ENCODE peak calls at places on chromosomes 6 and 20, in four cellular contexts. One of them, this sample, is unnamed.

GRCh38 chr6:132830236-132830799 is 15.9 kb downstream of the RPS12 start:
- DNase-seq in T-cell: no peak
- DNase-seq in NCI-H2081: peak
- DNase-seq in hypothalamus: no peak
- DNase-seq in this sample: peak

GRCh38 chr20:62768815-62769287 is 27.4 kb upstream of the MRGBP start:
- DNase-seq in T-cell: no peak
- DNase-seq in NCI-H2081: no peak
- DNase-seq in hypothalamus: no peak
- DNase-seq in this sample: no peak

GRCh38 chr6:24902782-24903181 is 33.0 kb downstream of the RIPOR2 start:
- DNase-seq in NCI-H2081: no peak
- DNase-seq in T-cell: no peak
- DNase-seq in hypothalamus: no peak
- DNase-seq in this sample: no peak

GRCh38 chr20:48826883-48827771 is 672 bp downstream of the PREX1 start:
- DNase-seq in T-cell: no peak
- DNase-seq in hypothalamus: peak
- DNase-seq in NCI-H2081: peak
- DNase-seq in this sample: no peak

GRCh38 chr6:38929560-38929959 is 119.0 kb upstream of the GLP1R start:
- DNase-seq in hypothalamus: no peak
- DNase-seq in NCI-H2081: no peak
- DNase-seq in T-cell: no peak
- DNase-seq in this sample: no peak

GRCh38 chr6:44725070-44725469 is 337.6 kb downstream of the CDC5L start:
- DNase-seq in T-cell: no peak
- DNase-seq in hypothalamus: no peak
- DNase-seq in NCI-H2081: no peak
- DNase-seq in this sample: no peak

GRCh38 chr6:45462190-45463134 is 84.7 kb upstream of the SUPT3H start:
- DNase-seq in NCI-H2081: no peak
- DNase-seq in T-cell: no peak
- DNase-seq in hypothalamus: no peak
- DNase-seq in this sample: no peak

GRCh38 chr6:64860203-64860602 is 846.8 kb downstream of the EYS start:
- DNase-seq in hypothalamus: no peak
- DNase-seq in NCI-H2081: no peak
- DNase-seq in T-cell: no peak
- DNase-seq in this sample: no peak

GRCh38 chr20:60627751-60628565 is 624.1 kb upstream of the CDH4 start:
- DNase-seq in T-cell: no peak
- DNase-seq in NCI-H2081: no peak
- DNase-seq in hypothalamus: no peak
- DNase-seq in this sample: no peak

GRCh38 chr20:47055699-47056369 is 161.2 kb downstream of the EYA2 start:
- DNase-seq in hypothalamus: no peak
- DNase-seq in NCI-H2081: no peak
- DNase-seq in T-cell: no peak
- DNase-seq in this sample: no peak

GRCh38 chr6:85451586-85452306 is 1.9 kb downstream of the NT5E start:
- DNase-seq in hypothalamus: no peak
- DNase-seq in NCI-H2081: no peak
- DNase-seq in T-cell: no peak
- DNase-seq in this sample: peak

GRCh38 chr6:31568537-31568961 is 3.5 kb upstream of the LTA start:
- DNase-seq in hypothalamus: no peak
- DNase-seq in NCI-H2081: no peak
- DNase-seq in T-cell: peak
- DNase-seq in this sample: no peak

GRCh38 chr20:16205505-16205904 is 367.7 kb downstream of the KIF16B start:
- DNase-seq in T-cell: no peak
- DNase-seq in NCI-H2081: no peak
- DNase-seq in hypothalamus: no peak
- DNase-seq in this sample: no peak

GRCh38 chr6:112468359-112468758 is 121.2 kb downstream of the RFPL4B start:
- DNase-seq in hypothalamus: no peak
- DNase-seq in T-cell: no peak
- DNase-seq in NCI-H2081: no peak
- DNase-seq in this sample: no peak

GRCh38 chr6:122789862-122790739 is 1.0 kb downstream of the SMPDL3A start:
- DNase-seq in T-cell: no peak
- DNase-seq in hypothalamus: peak
- DNase-seq in NCI-H2081: no peak
- DNase-seq in this sample: no peak